ENCODE peak calls at places on chromosomes 2 and 18, in eight cellular contexts. C is nephron progenitor cell, E is fibroblast of lung, H is HCT116, D is AG04449, I is bronchial epithelial cell, G is Calu3, A is omental fat pad. N is an unnamed sample.

GRCh38 chr2:239801404-239802100 is 223.6 kb downstream of the NDUFA10 start:
- DNase-seq in C (no peak), E (no peak), H (no peak), D (no peak), I (no peak), G (no peak), A (no peak), N (no peak)

GRCh38 chr2:24489942-24490673 is 946 bp upstream of the NCOA1 start:
- DNase-seq in C (peak; percentile 12), E (peak; percentile 46), H (no peak), D (no peak), I (peak; percentile 78), G (peak; percentile 17), A (no peak), N (peak; percentile 53)

GRCh38 chr2:154402138-154402714 is 296.3 kb upstream of the KCNJ3 start:
- DNase-seq in C (no peak), E (peak; percentile 4), H (peak; percentile 43), D (no peak), I (peak; percentile 43), G (no peak), A (no peak), N (no peak)

GRCh38 chr18:42360716-42361115 is 405.7 kb downstream of the PIK3C3 start:
- DNase-seq in C (no peak), E (no peak), H (no peak), D (no peak), I (no peak), G (no peak), A (no peak), N (no peak)

GRCh38 chr2:217622205-217622621 is 380.6 kb downstream of the TNS1 start:
- DNase-seq in C (peak; percentile 33), E (peak; percentile 91), H (no peak), D (peak; percentile 51), I (no peak), G (no peak), A (no peak), N (peak; percentile 22)

GRCh38 chr18:25261768-25262167 is 90.2 kb downstream of the ZNF521 start:
- DNase-seq in C (peak; percentile 21), E (no peak), H (no peak), D (no peak), I (no peak), G (no peak), A (no peak), N (no peak)

GRCh38 chr2:20135631-20136050 is 84.2 kb upstream of the LAPTM4A start:
- DNase-seq in C (peak; percentile 76), E (peak; percentile 51), H (peak; percentile 43), D (no peak), I (no peak), G (peak; percentile 75), A (no peak), N (peak; percentile 78)

GRCh38 chr2:240889601-240890560 is 6.1 kb downstream of the MAB21L4 start:
- DNase-seq in C (no peak), E (no peak), H (no peak), D (no peak), I (no peak), G (no peak), A (no peak), N (peak; percentile 65)

GRCh38 chr18:13889661-13890060 is 25.7 kb downstream of the MC2R start:
- DNase-seq in C (no peak), E (peak; percentile 56), H (no peak), D (no peak), I (peak; percentile 48), G (no peak), A (no peak), N (no peak)

GRCh38 chr2:163469561-163469962 is 266.2 kb downstream of the FIGN start:
- DNase-seq in C (no peak), E (peak; percentile 66), H (no peak), D (no peak), I (no peak), G (no peak), A (no peak), N (no peak)

GRCh38 chr2:163475815-163476214 is 260.0 kb downstream of the FIGN start:
- DNase-seq in C (no peak), E (no peak), H (no peak), D (no peak), I (no peak), G (no peak), A (no peak), N (no peak)

GRCh38 chr2:163467206-163467605 is 268.6 kb downstream of the FIGN start:
- DNase-seq in C (no peak), E (peak; percentile 22), H (no peak), D (no peak), I (no peak), G (no peak), A (no peak), N (no peak)

GRCh38 chr2:163474319-163474744 is 261.5 kb downstream of the FIGN start:
- DNase-seq in C (no peak), E (no peak), H (no peak), D (no peak), I (no peak), G (no peak), A (no peak), N (no peak)

DNA sequence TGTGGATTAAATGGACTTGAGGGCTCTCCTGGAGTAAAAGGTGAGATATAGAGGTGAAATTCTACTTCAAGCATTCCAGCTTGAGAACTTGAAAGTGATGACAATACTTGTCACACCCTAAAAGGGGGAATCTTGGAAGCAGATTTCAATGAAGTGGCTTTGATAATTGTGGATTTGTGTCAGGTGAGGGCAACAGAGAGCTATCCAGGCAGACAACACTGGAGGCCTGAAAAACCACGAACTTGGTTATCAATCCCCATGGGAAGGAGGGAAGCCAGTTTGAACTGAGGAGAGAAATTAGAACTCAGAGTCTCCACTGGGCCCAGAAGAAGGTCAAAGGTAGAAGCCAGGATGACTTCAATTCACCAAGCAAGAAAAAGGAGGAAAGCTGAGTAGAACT is 263.9 kb downstream of the FIGN start:
- DNase-seq in C (no peak), E (peak; percentile 18), H (no peak), D (no peak), I (peak; percentile 36), G (peak; percentile 20), A (no peak), N (no peak)
- TF ChIP-seq CTCF in C (no peak), E (peak; percentile 33), H (no peak), D (peak; percentile 24), I (peak; percentile 51), G (peak; percentile 34), A (no peak), N (no peak)

GRCh38 chr2:31387850-31388249 is 26.7 kb downstream of the XDH start:
- DNase-seq in C (no peak), E (no peak), H (no peak), D (no peak), I (no peak), G (no peak), A (no peak), N (no peak)

GRCh38 chr2:31388736-31389135 is 25.8 kb downstream of the XDH start:
- DNase-seq in C (no peak), E (no peak), H (no peak), D (no peak), I (no peak), G (no peak), A (no peak), N (no peak)

GRCh38 chr2:31384771-31385276 is 29.7 kb downstream of the XDH start:
- DNase-seq in C (no peak), E (peak; percentile 98), H (peak; percentile 45), D (peak; percentile 80), I (peak; percentile 99), G (peak; percentile 72), A (no peak), N (no peak)

GRCh38 chr2:31386172-31386571 is 28.4 kb downstream of the XDH start:
- DNase-seq in C (no peak), E (no peak), H (no peak), D (no peak), I (no peak), G (no peak), A (no peak), N (no peak)

GRCh38 chr2:31386648-31387047 is 27.9 kb downstream of the XDH start:
- DNase-seq in C (peak; percentile 20), E (no peak), H (no peak), D (no peak), I (no peak), G (peak; percentile 12), A (no peak), N (no peak)
- TF ChIP-seq CTCF in C (no peak), E (peak; percentile 16), H (peak; percentile 20), D (no peak), I (peak; percentile 5), G (no peak), A (no peak), N (no peak)

GRCh38 chr2:39724828-39725144 is 54.3 kb downstream of the THUMPD2 start:
- DNase-seq in C (no peak), E (peak; percentile 79), H (no peak), D (no peak), I (peak; percentile 78), G (no peak), A (no peak), N (no peak)

GRCh38 chr2:39723946-39724827 is 54.9 kb downstream of the THUMPD2 start:
- DNase-seq in C (no peak), E (peak; percentile 82), H (no peak), D (no peak), I (no peak), G (no peak), A (no peak), N (no peak)

GRCh38 chr2:39728941-39729351 is 50.1 kb downstream of the THUMPD2 start:
- DNase-seq in C (peak; percentile 39), E (peak; percentile 73), H (peak; percentile 2), D (no peak), I (peak; percentile 18), G (peak; percentile 60), A (no peak), N (peak; percentile 18)

GRCh38 chr2:39723497-39723896 is 55.6 kb downstream of the THUMPD2 start:
- DNase-seq in C (no peak), E (no peak), H (no peak), D (no peak), I (no peak), G (no peak), A (no peak), N (no peak)

DNA sequence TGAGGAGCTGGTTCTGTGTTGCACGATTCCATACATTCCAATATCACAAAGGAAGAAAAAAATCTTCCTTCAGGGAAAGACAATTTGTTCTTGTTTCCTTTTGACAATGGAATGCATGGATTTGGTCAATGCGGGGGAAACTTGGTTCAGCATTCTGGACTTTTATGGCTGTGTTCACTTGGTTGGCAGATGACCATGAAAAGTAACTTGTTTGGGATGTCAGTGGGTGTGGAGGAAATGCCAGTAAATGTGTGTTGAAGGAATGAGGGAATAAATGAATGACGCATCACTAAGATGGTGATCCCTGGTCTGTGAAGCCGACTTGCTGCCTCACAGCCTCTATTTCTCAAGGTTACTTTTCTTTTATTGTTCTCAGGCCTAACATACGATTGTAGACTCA is 53.7 kb downstream of the THUMPD2 start:
- DNase-seq in C (no peak), E (peak; percentile 97), H (no peak), D (no peak), I (no peak), G (no peak), A (no peak), N (no peak)
- TF ChIP-seq CTCF in C (no peak), E (no peak), H (no peak), D (no peak), I (no peak), G (no peak), A (no peak), N (no peak)

DNA sequence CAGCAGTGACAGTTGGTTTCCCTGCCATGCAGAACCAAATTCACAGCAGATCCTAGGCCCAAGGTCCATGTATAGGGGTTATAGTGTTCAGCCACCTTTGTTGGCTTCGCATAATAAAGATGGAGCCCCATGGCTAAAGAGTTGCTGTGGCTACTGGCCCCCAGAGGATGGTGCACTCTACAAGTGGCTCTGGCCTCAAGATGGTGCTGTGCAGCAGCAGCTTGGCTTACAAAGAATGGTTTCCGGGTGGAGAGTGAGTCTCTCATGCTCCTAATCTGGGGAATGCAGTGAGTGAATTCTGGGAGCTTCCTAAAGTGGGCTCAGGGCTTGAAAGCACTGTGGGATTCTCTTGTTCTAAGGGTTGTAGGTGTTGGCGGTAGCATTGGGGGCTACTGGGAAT is 1199.7 kb downstream of the CNTNAP5 start:
- DNase-seq in C (no peak), E (no peak), H (no peak), D (no peak), I (no peak), G (no peak), A (no peak), N (no peak)
- TF ChIP-seq CTCF in C (no peak), E (no peak), H (no peak), D (no peak), I (no peak), G (no peak), A (no peak), N (no peak)